ENCODE peak calls at places on chromosomes 3 and 15, in eight cellular contexts. B, O, N, C, P, H, U and J are unnamed samples. For H3K9me3, the result is how much of the 10 kb centered on the place peaks cover.

GRCh38 chr15:76123031-76123430 is 63.2 kb downstream of the TMEM266 start:
- DNase-seq in P (no peak), C (no peak), O (no peak), B (no peak), H (no peak), N (no peak), U (no peak), J (no peak)

GRCh38 chr15:51075364-51075763 is 19.3 kb downstream of the TNFAIP8L3 start:
- DNase-seq in O (no peak), C (no peak), N (no peak), U (no peak), H (peak), P (no peak), B (no peak), J (no peak)

GRCh38 chr15:65329298-65329990 is 25.0 kb downstream of the RNU5B-1 start:
- DNase-seq in U (no peak), O (no peak), B (no peak), P (no peak), H (no peak), C (no peak), N (no peak), J (no peak)

GRCh38 chr3:105365536-105366301 is 990 bp upstream of the ALCAM start:
- DNase-seq in H (no peak), P (no peak), U (peak), B (peak), C (peak), N (no peak), O (no peak), J (no peak)

GRCh38 chr3:119098620-119099222 is 47.2 kb upstream of the TEX55 start:
- DNase-seq in P (no peak), U (peak), C (no peak), O (peak), B (no peak), H (no peak), N (peak), J (peak)

GRCh38 chr3:111732248-111732879 is 126.7 kb upstream of the PHLDB2 start:
- DNase-seq in U (no peak), N (no peak), C (no peak), O (no peak), P (no peak), B (peak), H (no peak), J (no peak)

GRCh38 chr3:105938101-105938500 is 69.3 kb upstream of the CBLB start:
- DNase-seq in C (no peak), U (no peak), N (no peak), O (no peak), P (no peak), H (no peak), B (no peak), J (no peak)

GRCh38 chr3:123054422-123054821 is 12.4 kb upstream of the PDIA5 start:
- DNase-seq in U (no peak), N (no peak), B (no peak), P (no peak), H (no peak), O (no peak), C (no peak), J (no peak)

GRCh38 chr15:48781002-48781401 is 29.9 kb downstream of the CEP152 start:
- DNase-seq in O (no peak), B (no peak), N (no peak), P (no peak), H (no peak), C (no peak), U (no peak), J (no peak)

GRCh38 chr3:107740992-107741896 is 218.5 kb downstream of the BBX start:
- DNase-seq in N (peak), P (no peak), O (no peak), H (no peak), B (no peak), U (peak), C (no peak), J (no peak)

GRCh38 chr3:123071581-123071980 is 4.8 kb downstream of the PDIA5 start:
- DNase-seq in H (no peak), P (no peak), N (no peak), U (no peak), C (no peak), O (no peak), B (no peak), J (no peak)

GRCh38 chr3:171809513-171810277 is 588 bp downstream of the PLD1 start:
- DNase-seq in H (peak), O (peak), U (no peak), N (peak), B (peak), P (peak), C (peak), J (peak)

GRCh38 chr15:25242957-25243799 is 195.6 kb downstream of the UBE3A start:
- DNase-seq in P (peak), U (no peak), O (peak), C (peak), B (no peak), H (peak), N (no peak), J (no peak)
- H3K9me3 ChIP-seq in P (under half), U (under half), O (under half), C (under half), B (under half), H (under half), N (under half), J (under half)

GRCh38 chr15:25171111-25171811 is 216.5 kb downstream of the SNRPN start:
- DNase-seq in O (no peak), N (no peak), P (peak), C (peak), B (peak), H (peak), U (no peak), J (no peak)

GRCh38 chr15:25171856-25172687 is 217.3 kb downstream of the SNRPN start:
- DNase-seq in P (peak), U (no peak), H (peak), B (peak), C (peak), N (no peak), O (peak), J (no peak)

GRCh38 chr15:25169318-25169717 is 214.5 kb downstream of the SNRPN start:
- DNase-seq in U (no peak), H (no peak), O (no peak), N (no peak), B (no peak), P (no peak), C (peak), J (no peak)

GRCh38 chr15:25170781-25171110 is 216.0 kb downstream of the SNRPN start:
- DNase-seq in H (peak), B (no peak), U (no peak), N (no peak), O (peak), P (peak), C (peak), J (no peak)

GRCh38 chr15:25170113-25170731 is 215.4 kb downstream of the SNRPN start:
- DNase-seq in N (no peak), U (no peak), B (no peak), H (peak), O (no peak), C (peak), P (peak), J (no peak)
- H3K9me3 ChIP-seq in N (under half), U (under half), B (under half), H (under half), O (under half), C (under half), P (under half), J (under half)

GRCh38 chr15:25059698-25060471 is 105.1 kb downstream of the SNRPN start:
- DNase-seq in H (no peak), N (no peak), O (no peak), P (peak), B (no peak), U (no peak), C (peak), J (no peak)
- H3K9me3 ChIP-seq in H (half or more), N (under half), O (under half), P (half or more), B (under half), U (under half), C (half or more), J (under half)

DNA sequence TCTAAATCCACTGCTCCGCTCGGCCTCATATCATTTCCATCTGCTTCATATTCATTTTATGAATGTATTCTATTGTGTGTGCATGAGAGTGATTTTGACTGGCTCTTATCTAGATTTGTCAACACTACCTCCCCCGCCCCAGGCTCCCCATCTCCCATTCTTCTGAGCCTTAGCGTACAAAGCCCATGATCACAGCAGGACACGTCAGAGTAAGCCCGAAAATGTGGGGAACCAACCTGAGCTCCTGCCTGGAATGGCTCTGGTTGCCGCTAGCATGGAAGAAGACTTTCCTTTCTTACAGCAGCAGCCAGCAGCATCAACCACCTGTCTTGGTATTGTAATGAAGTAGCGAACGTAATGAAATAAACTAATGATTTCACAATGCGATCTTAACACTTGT is 61.4 kb downstream of the GABRB3 start:
- DNase-seq in C (no peak), B (no peak), N (no peak), H (no peak), U (no peak), P (no peak), O (no peak), J (no peak)
- H3K9me3 ChIP-seq in C (under half), B (under half), N (under half), H (under half), U (under half), P (under half), O (under half), J (under half)